ENCODE peak calls at places on chromosome 22, in four cellular contexts. J is A673, P is adrenal gland, T is PC-3. U is an unnamed sample.

GRCh38 chr22:35641494-35642120 is 6.6 kb upstream of the APOL6 start:
- DNase-seq in T (no peak), J (no peak), P (no peak), U (no peak)

GRCh38 chr22:30453731-30454510 is 17.9 kb downstream of the SEC14L3 start:
- DNase-seq in J (peak), T (no peak), P (peak), U (peak)

GRCh38 chr22:19041403-19042074 is 80.7 kb downstream of the DGCR2 start:
- DNase-seq in T (no peak), J (no peak), P (no peak), U (no peak)

GRCh38 chr22:49446145-49446758 is 381.4 kb downstream of the BRD1 start:
- DNase-seq in T (no peak), J (no peak), P (no peak), U (no peak)

GRCh38 chr22:30969532-30970355 is 679 bp downstream of the TUG1 start:
- DNase-seq in J (peak), T (peak), P (no peak), U (peak)

GRCh38 chr22:46535876-46536558 is 1.4 kb downstream of the CELSR1 start:
- DNase-seq in T (no peak), P (no peak), J (no peak), U (no peak)

GRCh38 chr22:19174106-19175025 is 4.2 kb downstream of the SLC25A1 start:
- DNase-seq in J (peak), T (peak), P (peak), U (peak)

GRCh38 chr22:45477366-45478107 is 25.1 kb upstream of the FBLN1 start:
- DNase-seq in J (no peak), T (no peak), P (no peak), U (peak)

DNA sequence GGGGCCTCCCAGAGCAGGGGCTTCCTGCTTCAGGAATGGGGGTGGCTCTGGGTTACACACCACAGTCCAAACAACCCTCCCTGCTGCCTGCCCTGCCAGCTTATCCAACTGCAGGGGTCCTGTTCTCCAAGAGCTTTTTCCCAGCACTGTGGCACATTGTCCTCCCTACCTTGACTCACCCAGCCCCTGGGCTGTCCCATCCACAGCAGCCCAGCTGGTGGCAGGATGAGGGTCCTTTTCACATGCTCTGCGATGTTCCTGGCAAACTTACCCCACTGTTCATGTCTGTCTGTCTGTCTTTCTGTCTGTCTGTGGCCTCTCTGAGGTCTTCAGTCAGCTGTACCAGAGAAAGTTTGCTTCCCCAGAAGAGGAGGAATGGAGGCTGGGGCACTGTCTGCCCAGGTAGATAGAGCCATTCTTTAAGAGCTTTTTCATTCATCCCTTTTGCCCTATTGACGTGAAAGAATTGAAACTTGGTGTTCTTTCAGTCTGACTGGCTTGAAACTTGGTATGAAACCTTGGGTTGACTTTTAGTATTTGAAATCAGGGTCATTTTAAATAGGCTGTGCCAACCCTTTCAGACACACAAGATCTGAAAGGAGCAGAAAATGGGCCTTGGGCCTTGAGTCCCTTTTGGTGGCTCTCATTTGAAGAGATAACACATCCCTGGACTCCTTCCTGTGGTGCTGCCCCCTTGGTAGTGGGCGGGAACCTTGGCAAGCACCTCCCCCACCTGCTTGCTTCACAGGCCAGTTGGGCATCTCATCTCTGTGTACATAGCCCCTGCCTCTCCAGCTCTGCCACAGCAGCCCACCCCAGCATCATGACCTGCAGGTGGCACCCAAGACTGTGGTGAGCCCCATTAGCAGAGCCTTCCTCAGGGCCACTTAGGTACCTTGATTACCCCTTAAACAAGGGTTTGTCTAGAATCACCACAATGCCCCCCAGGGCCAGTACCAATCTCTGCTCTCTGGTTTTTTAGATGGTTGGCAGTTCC is 74.6 kb upstream of the SUSD2 start:
- DNase-seq in J (peak), T (no peak), P (peak), U (no peak)
- TF ChIP-seq CTCF in J (peak), T (peak), P (peak), U (no peak)

GRCh38 chr22:29353860-29354259 is 34.5 kb downstream of the AP1B1 start:
- DNase-seq in J (no peak), T (no peak), P (no peak), U (no peak)

DNA sequence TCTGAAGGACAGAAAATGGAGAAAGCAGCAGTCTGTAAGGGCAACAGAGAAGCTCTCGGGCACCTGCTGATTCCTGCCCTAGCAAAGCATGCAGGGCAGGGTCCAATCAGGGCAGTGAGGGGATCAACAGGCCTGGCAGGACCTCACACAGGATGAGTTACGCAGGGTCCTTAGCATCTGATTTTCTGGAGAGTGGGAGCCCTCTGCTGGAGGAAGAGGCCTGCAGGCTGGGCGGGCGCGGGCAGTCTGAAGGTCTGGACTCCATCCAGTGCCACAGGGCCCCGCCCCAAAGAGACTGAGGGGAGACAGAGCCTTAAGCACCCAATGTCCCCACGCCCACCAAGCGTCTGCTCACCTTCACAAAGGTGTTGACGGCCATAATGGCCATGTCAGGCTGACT is 28.9 kb downstream of the AP1B1 start:
- DNase-seq in P (peak), T (peak), J (peak), U (peak)
- TF ChIP-seq CTCF in P (peak), T (peak), J (peak), U (peak)

DNA sequence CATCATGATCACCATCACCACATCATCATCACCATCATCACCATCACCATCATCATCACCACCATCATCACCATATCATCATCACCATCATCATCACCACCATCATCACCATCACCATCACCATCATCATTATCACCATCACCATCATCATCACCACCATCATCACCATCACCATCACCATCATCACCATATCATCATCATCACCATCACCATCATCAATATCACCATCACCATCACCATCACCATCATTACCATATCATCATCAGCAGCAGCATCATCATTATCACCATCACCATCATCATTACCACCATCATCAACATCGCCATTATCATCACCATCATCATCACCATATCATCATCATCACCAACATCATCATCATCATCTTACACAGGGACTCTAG is 351.1 kb downstream of the MIAT start:
- DNase-seq in T (no peak), P (no peak), J (no peak), U (no peak)
- TF ChIP-seq CTCF in T (no peak), P (no peak), J (no peak), U (no peak)

GRCh38 chr22:38240734-38241252 is 32.0 kb downstream of the TMEM184B start:
- DNase-seq in P (peak), T (peak), J (no peak), U (no peak)

GRCh38 chr22:38235240-38235850 is 33.6 kb downstream of the MAFF start:
- DNase-seq in T (no peak), J (no peak), P (no peak), U (no peak)

GRCh38 chr22:38238519-38239051 is 34.2 kb downstream of the TMEM184B start:
- DNase-seq in J (no peak), P (peak), T (peak), U (peak)

GRCh38 chr22:38236786-38237185 is 35.0 kb downstream of the MAFF start:
- DNase-seq in J (no peak), P (no peak), T (peak), U (no peak)

DNA sequence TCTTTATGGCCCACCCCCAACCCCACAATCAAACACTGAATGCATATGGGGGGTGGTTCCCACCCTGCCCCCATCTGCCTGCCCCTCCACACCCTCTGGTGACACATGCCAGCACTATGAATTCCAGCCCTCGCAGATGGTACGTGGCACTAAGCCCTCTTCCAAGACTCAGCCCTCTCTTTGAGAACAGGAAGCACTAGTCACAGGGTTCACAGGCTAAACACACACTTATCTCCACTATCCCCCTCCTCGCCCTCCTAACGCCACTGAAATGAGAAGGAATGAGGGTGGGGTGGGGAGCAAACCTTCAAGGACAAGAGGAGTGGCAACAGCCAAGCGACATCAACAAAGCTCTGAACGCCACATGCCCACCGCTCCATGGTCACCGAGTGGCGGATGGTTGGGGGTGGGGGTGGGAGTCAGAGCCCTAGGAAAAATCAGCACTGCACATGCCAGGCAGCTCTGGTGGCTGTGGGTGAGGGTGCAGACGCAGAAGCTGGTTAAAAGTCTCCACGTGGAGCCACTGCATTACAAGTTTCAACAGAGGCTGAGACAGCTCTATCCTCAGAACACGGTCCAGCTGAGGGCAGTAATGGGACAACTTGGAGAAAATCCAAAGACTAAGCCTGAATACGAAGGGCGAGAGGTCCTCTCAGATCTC is 33.6 kb downstream of the TMEM184B start:
- DNase-seq in P (peak), T (peak), J (no peak), U (peak)
- TF ChIP-seq CTCF in P (peak), T (peak), J (no peak), U (no peak)

GRCh38 chr22:20604776-20605221 is 97.4 kb downstream of the MED15 start:
- DNase-seq in T (no peak), P (no peak), J (no peak), U (no peak)

GRCh38 chr22:20606784-20607128 is 99.3 kb downstream of the MED15 start:
- DNase-seq in T (no peak), J (no peak), P (no peak), U (no peak)

GRCh38 chr22:20605328-20605727 is 97.9 kb downstream of the MED15 start:
- DNase-seq in P (no peak), T (no peak), J (no peak), U (no peak)

GRCh38 chr22:20606041-20606783 is 98.8 kb downstream of the MED15 start:
- DNase-seq in P (peak), T (peak), J (peak), U (peak)

DNA sequence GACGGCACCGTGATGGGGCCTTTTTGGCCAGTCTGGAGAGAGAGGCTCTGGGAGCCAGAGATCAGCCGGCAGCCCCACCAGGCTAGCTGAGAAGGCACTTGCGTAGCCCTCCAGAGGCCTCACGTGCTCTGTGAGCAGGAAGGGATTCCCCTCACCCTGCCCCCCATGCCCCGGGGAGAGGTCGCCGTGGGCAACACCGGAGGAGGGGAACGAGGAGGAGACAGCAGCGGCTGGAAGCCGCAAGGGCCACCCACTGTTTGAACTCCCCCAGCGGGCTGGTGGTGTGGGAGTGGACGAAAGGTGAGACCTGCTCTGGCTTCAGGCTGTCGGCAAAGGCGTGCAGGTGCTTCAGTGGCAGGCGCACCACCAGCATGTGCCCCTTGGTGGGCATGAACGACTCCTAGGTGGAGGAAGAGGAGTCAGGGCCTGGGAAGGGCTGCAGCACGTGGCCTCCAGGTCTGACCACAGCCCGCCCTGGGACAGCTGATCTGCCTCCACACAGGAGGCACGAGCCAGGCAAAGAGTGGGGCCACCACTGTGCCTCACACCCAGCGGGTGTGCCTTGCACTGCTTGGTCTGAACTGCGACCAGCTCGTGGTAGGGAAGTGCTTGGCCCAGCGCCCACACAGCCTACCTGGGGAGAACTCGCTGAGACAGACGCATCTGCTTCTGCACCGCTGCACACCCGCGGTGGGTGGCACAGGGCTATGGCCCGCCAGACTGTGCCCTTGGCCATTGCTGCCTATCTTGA is 99.9 kb downstream of the MED15 start:
- DNase-seq in T (no peak), P (no peak), J (no peak), U (no peak)
- TF ChIP-seq CTCF in T (no peak), P (no peak), J (no peak), U (no peak)

GRCh38 chr22:20986365-20986764 is 4.3 kb downstream of the LZTR1 start:
- DNase-seq in P (no peak), T (no peak), J (no peak), U (no peak)
- TF ChIP-seq CTCF in P (no peak), T (no peak), J (no peak), U (no peak)

DNA sequence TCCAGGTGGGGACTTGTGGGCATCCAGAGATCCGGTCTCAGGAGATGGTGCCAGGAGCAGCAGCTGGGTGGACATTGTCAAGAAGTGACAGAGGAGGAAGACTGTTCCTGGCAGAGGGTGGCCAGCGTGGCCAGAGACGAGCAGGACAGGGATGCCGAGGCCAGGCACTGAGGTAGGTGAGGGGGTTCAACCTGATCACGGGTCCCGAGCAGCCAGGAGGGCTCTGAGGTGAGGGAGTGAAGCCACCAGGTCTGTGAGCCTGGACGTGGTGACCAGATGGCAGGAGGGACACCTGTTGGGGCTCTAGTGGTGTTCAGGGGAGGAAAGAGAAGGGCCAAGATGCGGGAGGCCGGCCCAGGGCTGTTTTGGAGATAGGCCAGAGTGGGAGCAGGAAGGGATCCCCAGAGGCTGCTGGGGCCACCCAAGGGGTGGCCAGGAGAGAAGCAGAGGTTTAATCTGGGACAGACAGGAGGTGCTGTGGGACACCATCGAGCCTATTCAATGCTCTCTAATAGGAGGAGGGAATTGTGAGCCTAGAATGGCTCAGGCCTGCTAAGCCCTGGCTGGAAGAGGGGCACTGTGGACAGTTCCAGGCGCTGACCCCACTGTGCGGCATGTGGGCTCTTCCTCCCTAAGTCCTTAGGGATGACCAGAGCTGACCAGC is 6.3 kb downstream of the PPM1F start:
- DNase-seq in T (no peak), P (no peak), J (no peak), U (no peak)
- TF ChIP-seq CTCF in T (no peak), P (no peak), J (no peak), U (no peak)